ENCODE peak calls at places on chromosomes 12 and 14, in four cellular contexts. One of them, this sample, is unnamed.

GRCh38 chr12:25833657-25834056 is 124.8 kb upstream of the RASSF8 start:
- DNase-seq in NCI-H774: no peak
- DNase-seq in T-helper 2 cell treated with Interferon-gamma antibody and Interleukin-4, amounts not matched to agents 5 μg/mL and 100 μg/mL, for 36 hours: no peak
- DNase-seq in activated naive CD8-positive, alpha-beta T cell treated with anti-CD3 and anti-CD28 coated beads, Interleukin-2, amount 50 U/mL, for 24 hours: no peak
- DNase-seq in this sample: no peak

GRCh38 chr14:55115433-55115832 is 13.6 kb upstream of the LGALS3 start:
- DNase-seq in NCI-H774: no peak
- DNase-seq in T-helper 2 cell treated with Interferon-gamma antibody and Interleukin-4, amounts not matched to agents 5 μg/mL and 100 μg/mL, for 36 hours: no peak
- DNase-seq in activated naive CD8-positive, alpha-beta T cell treated with anti-CD3 and anti-CD28 coated beads, Interleukin-2, amount 50 U/mL, for 24 hours: no peak
- DNase-seq in this sample: no peak

GRCh38 chr12:24922109-24922508 is 26.8 kb downstream of the BCAT1 start:
- DNase-seq in NCI-H774: no peak
- DNase-seq in T-helper 2 cell treated with Interferon-gamma antibody and Interleukin-4, amounts not matched to agents 5 μg/mL and 100 μg/mL, for 36 hours: no peak
- DNase-seq in activated naive CD8-positive, alpha-beta T cell treated with anti-CD3 and anti-CD28 coated beads, Interleukin-2, amount 50 U/mL, for 24 hours: no peak
- DNase-seq in this sample: no peak

GRCh38 chr12:28191690-28192089 is 1.4 kb downstream of the CCDC91 start:
- DNase-seq in NCI-H774: no peak
- DNase-seq in T-helper 2 cell treated with Interferon-gamma antibody and Interleukin-4, amounts not matched to agents 5 μg/mL and 100 μg/mL, for 36 hours: no peak
- DNase-seq in activated naive CD8-positive, alpha-beta T cell treated with anti-CD3 and anti-CD28 coated beads, Interleukin-2, amount 50 U/mL, for 24 hours: no peak
- DNase-seq in this sample: no peak

GRCh38 chr12:21371050-21371449 is 1.7 kb upstream of the IAPP start:
- DNase-seq in NCI-H774: no peak
- DNase-seq in T-helper 2 cell treated with Interferon-gamma antibody and Interleukin-4, amounts not matched to agents 5 μg/mL and 100 μg/mL, for 36 hours: no peak
- DNase-seq in activated naive CD8-positive, alpha-beta T cell treated with anti-CD3 and anti-CD28 coated beads, Interleukin-2, amount 50 U/mL, for 24 hours: no peak
- DNase-seq in this sample: no peak

GRCh38 chr12:90211017-90211416 is 502.4 kb upstream of the ATP2B1 start:
- DNase-seq in NCI-H774: no peak
- DNase-seq in T-helper 2 cell treated with Interferon-gamma antibody and Interleukin-4, amounts not matched to agents 5 μg/mL and 100 μg/mL, for 36 hours: no peak
- DNase-seq in activated naive CD8-positive, alpha-beta T cell treated with anti-CD3 and anti-CD28 coated beads, Interleukin-2, amount 50 U/mL, for 24 hours: no peak
- DNase-seq in this sample: no peak

GRCh38 chr12:103996595-103996994 is 30.9 kb downstream of the TDG start:
- DNase-seq in NCI-H774: no peak
- DNase-seq in T-helper 2 cell treated with Interferon-gamma antibody and Interleukin-4, amounts not matched to agents 5 μg/mL and 100 μg/mL, for 36 hours: no peak
- DNase-seq in activated naive CD8-positive, alpha-beta T cell treated with anti-CD3 and anti-CD28 coated beads, Interleukin-2, amount 50 U/mL, for 24 hours: no peak
- DNase-seq in this sample: no peak

GRCh38 chr12:111445311-111446043 is 39.8 kb downstream of the SH2B3 start:
- DNase-seq in NCI-H774: no peak
- DNase-seq in T-helper 2 cell treated with Interferon-gamma antibody and Interleukin-4, amounts not matched to agents 5 μg/mL and 100 μg/mL, for 36 hours: no peak
- DNase-seq in activated naive CD8-positive, alpha-beta T cell treated with anti-CD3 and anti-CD28 coated beads, Interleukin-2, amount 50 U/mL, for 24 hours: no peak
- DNase-seq in this sample: no peak

GRCh38 chr12:53701518-53702264 is 25.6 kb downstream of the CALCOCO1 start:
- DNase-seq in NCI-H774: peak; percentile 69
- DNase-seq in T-helper 2 cell treated with Interferon-gamma antibody and Interleukin-4, amounts not matched to agents 5 μg/mL and 100 μg/mL, for 36 hours: peak; percentile 59
- DNase-seq in activated naive CD8-positive, alpha-beta T cell treated with anti-CD3 and anti-CD28 coated beads, Interleukin-2, amount 50 U/mL, for 24 hours: peak; percentile 80
- DNase-seq in this sample: peak; percentile 61